ENCODE peak calls at places on chromosomes 12 and 14, in six cellular contexts. F is uterus, Z is tibial nerve, W is aorta, H is IMR-90, T is PC-3. Y is an unnamed sample. For H3K27me3, the result is how much of the 10 kb centered on the place peaks cover.

GRCh38 chr12:70645494-70646317 is 8.5 kb upstream of the PTPRB start:
- DNase-seq in F (no peak), Z (no peak), T (peak), W (peak), H (peak), Y (no peak)

GRCh38 chr14:101962503-101962874 is 1.9 kb upstream of the DYNC1H1 start:
- DNase-seq in Z (peak), W (no peak), F (peak), T (peak), H (peak), Y (no peak)

GRCh38 chr14:35932659-35933159 is 106.6 kb downstream of the BRMS1L start:
- DNase-seq in Z (no peak), W (no peak), F (no peak), T (peak), H (no peak), Y (no peak)

GRCh38 chr14:38409081-38409705 is 153.3 kb upstream of the CLEC14A start:
- DNase-seq in W (no peak), T (no peak), Z (no peak), F (no peak), H (peak), Y (no peak)

GRCh38 chr14:29222671-29223268 is 456.2 kb downstream of the FOXG1 start:
- DNase-seq in Z (no peak), F (no peak), H (peak), W (no peak), T (peak), Y (no peak)

GRCh38 chr12:96044017-96044985 is 8.9 kb upstream of the LTA4H start:
- DNase-seq in W (no peak), Z (no peak), H (peak), T (peak), F (no peak), Y (no peak)

GRCh38 chr12:48972213-48973021 is 882 bp upstream of the WNT10B start:
- DNase-seq in H (peak), T (no peak), Z (no peak), F (no peak), W (no peak), Y (no peak)

GRCh38 chr12:70779250-70779649 is 141.3 kb downstream of the PTPRR start:
- DNase-seq in W (no peak), T (no peak), Z (no peak), F (no peak), H (no peak), Y (no peak)

GRCh38 chr12:89417246-89417977 is 65.1 kb upstream of the DUSP6 start:
- DNase-seq in W (no peak), F (no peak), T (peak), Z (no peak), H (peak), Y (no peak)

GRCh38 chr12:48814313-48815280 is 3.7 kb upstream of the CACNB3 start:
- DNase-seq in T (peak), W (peak), Z (peak), F (peak), H (peak), Y (peak)

GRCh38 chr12:12719496-12719895 is 2.3 kb downstream of the CDKN1B start:
- DNase-seq in T (peak), Z (no peak), W (no peak), H (no peak), F (no peak), Y (no peak)

DNA sequence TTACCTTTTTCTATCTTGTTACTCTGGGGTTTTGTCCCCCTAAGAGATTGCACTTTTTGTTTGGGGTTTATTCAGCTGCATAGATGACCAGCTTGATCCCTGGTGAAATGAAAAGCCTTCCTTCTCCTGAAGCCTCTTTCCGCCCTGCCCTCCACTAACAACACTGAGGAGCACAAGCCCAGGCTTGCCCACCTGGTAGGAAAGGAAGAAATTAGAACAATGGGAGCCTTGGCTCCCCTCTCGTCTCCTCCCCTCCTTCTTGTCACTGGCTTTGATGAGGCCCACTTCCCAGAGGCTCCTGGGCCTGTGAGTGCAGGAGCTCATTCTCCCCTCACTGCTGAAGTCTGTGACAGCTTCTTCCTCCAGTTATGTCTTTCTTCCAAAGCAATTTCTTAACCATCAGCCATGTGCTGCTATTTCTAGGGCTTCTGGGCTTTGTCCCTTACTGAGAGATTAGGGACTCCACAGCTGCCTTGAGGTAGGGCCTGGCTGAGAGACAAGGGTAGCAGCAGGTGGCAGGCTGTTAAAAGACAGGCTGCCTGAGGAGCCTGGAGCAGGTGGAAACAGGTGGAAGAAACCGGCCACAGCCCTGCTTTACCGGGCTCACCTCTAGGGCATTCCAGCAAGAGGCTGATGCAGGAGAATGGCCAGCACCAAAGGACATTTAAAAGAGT is 53.7 kb upstream of the SRSF5 start:
- DNase-seq in F (no peak), T (no peak), Z (no peak), H (no peak), W (no peak), Y (no peak)
- H3K4me3 ChIP-seq in F (no peak), T (no peak), Z (no peak), H (no peak), W (no peak), Y (no peak)

GRCh38 chr14:105477659-105478623 is 3.3 kb downstream of the CRIP2 start:
- DNase-seq in Z (no peak), H (no peak), T (no peak), W (no peak), F (no peak), Y (peak)
- H3K27me3 ChIP-seq in Z (under half), H (under half), T (under half), W (under half), F (under half), Y (under half)

DNA sequence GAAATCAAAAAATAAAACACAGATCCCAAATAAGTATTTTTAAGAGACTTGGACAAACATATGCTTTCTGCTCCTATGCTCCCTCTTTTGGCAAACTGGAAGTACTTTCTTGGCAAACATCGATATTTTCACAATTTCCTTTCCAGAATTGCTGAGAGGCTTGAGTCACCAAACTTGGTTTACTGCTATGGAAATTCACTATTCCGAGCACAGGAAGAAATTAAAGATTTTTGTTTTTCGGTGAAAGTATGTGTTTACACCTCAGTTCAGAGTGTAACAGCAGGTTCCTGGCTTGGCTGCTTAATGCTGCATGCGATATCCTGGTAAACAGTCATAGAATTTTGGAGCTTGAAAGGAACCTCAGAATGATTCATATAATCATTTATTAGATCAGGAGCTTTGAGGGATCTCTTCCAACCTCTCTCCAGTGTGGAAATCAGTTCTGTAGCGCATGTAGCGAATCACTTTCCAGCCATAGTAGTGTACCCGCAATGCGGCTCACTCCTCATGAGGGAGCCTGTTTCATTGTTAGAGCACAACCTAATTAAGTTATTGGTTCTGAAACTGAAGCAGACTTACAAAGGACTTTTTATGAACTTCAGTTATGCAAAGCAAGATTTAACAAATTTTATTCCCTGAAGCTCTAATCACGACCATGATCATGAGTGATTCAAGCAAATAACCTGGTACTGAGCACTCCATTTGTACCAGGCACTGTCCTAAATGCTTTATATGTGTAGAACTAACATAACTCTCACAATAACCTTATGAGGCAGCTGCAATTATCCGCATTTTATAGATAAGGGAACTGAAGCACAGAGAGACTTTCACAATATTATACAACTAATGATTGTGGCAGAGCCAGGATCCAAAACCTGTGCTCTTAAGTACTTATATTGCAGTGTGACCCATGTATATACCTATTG is 56.4 kb upstream of the ATP2A2 start:
- DNase-seq in T (peak), H (peak), W (no peak), F (peak), Z (peak), Y (no peak)
- H3K4me3 ChIP-seq in T (peak), H (peak), W (peak), F (no peak), Z (no peak), Y (no peak)

DNA sequence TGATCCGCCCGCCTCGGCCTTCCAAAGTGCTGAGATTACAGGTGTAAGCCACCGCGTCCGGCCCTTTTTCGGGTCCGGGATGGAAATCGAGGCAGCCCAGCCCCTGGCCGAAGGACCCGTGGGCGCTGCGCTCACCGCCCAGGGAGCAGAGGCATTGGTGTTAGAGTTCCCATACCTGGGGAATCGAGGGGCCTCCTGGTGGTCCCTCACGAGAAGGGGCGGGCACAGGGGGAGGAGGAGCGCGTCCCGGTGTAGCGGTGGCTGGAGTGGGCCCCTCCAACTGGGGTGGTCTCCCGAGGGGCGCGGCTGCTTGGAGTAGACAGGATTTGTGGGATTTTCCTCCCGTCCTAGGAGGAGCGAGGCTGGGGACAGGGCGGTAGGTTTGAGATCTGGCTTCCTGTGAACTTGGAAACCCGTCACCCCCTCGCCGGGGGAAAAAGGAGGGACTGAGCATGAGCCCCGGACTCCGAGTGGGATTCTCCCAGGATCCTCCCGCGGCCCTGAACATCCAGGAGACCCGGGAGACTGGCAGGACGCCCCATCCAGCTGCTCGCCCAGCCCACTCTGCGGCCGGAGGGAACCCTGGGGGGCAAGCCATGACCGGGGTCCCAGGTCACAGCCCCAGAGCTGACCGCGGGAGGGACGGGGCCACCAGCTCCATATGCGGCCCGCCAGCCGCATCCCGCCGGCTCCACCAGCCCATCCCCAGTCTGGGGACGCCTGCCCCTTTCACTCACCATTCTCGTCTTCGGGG is 70.9 kb downstream of the ASCL4 start:
- DNase-seq in W (no peak), Z (no peak), H (no peak), T (no peak), F (no peak), Y (no peak)
- H3K27me3 ChIP-seq in W (under half), Z (half or more), H (under half), T (half or more), F (under half), Y (under half)

GRCh38 chr12:29634057-29634456 is 136.6 kb upstream of the OVCH1 start:
- DNase-seq in W (no peak), Z (no peak), H (peak), F (no peak), T (no peak), Y (no peak)
- H3K4me3 ChIP-seq in W (no peak), Z (no peak), H (no peak), F (no peak), T (no peak), Y (no peak)

GRCh38 chr12:85277900-85278597 is 2.0 kb upstream of the ALX1 start:
- DNase-seq in W (peak), F (no peak), H (no peak), T (no peak), Z (no peak), Y (no peak)

GRCh38 chr12:85280138-85280983 is at the start of gene ALX1:
- DNase-seq in H (peak), T (no peak), W (peak), Z (no peak), F (peak), Y (no peak)

GRCh38 chr12:85280984-85281946 is 1.2 kb downstream of the ALX1 start:
- DNase-seq in T (no peak), Z (no peak), F (no peak), W (no peak), H (no peak), Y (no peak)

GRCh38 chr12:85278598-85279448 is 1.2 kb upstream of the ALX1 start:
- DNase-seq in W (peak), H (no peak), F (no peak), T (no peak), Z (no peak), Y (no peak)

GRCh38 chr12:85279449-85280137 is 427 bp upstream of the ALX1 start:
- DNase-seq in W (peak), H (no peak), T (no peak), F (peak), Z (no peak), Y (no peak)
- H3K27me3 ChIP-seq in W (under half), H (under half), T (under half), F (under half), Z (half or more), Y (under half)

DNA sequence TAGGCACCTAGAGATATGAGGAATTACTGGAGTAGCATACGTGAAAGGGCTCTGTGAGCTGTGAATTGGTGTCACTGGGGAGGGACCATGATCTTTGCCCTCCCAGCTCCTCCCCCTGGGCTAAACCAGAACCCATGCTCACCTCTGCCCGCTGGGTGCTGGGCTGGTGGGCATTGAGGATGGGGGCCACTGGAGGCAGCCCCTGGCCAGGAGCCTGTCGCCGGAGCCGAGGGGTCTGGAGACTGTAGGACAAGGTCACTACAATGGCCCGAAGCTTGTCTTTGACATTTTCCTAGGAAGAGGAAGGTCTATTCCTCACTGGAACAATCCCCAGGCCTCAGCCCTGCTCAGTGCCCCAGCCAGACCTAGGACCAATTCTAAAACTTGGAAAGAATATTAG is 11.6 kb downstream of the ITGA7 start:
- DNase-seq in T (no peak), Z (no peak), F (peak), W (peak), H (no peak), Y (no peak)
- H3K4me3 ChIP-seq in T (no peak), Z (no peak), F (no peak), W (no peak), H (no peak), Y (no peak)

GRCh38 chr12:78037707-78038106 is 207.0 kb downstream of the NAV3 start:
- DNase-seq in F (no peak), W (no peak), H (no peak), T (no peak), Z (no peak), Y (no peak)

GRCh38 chr12:78038541-78038940 is 207.8 kb downstream of the NAV3 start:
- DNase-seq in Z (no peak), H (no peak), F (no peak), T (no peak), W (no peak), Y (no peak)

GRCh38 chr12:78036889-78037288 is 206.2 kb downstream of the NAV3 start:
- DNase-seq in Z (no peak), F (no peak), W (no peak), T (no peak), H (no peak), Y (no peak)

GRCh38 chr12:78040111-78040510 is 209.4 kb downstream of the NAV3 start:
- DNase-seq in T (no peak), Z (no peak), H (no peak), W (no peak), F (no peak), Y (no peak)

DNA sequence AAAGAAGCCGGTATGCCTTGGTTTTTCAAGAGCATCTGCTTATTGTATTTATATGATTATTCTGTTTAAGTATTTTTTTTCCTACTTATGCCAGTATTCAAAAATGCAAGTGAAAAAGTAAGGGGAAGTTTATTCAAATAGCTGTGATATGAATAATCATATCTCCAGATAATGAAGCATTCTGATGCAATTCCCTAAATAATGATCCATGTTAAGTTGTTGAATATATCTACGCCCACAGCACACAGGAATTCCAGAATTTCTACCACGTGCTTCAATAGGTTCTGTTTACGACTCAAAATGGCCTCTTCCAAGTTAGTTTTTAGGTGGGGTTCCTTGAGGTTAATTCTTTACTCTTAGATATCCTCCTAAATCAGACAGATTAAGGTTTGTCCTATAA is 208.3 kb downstream of the NAV3 start:
- DNase-seq in T (no peak), H (peak), F (no peak), Z (no peak), W (no peak), Y (no peak)
- H3K27me3 ChIP-seq in T (under half), H (under half), F (under half), Z (under half), W (under half), Y (under half)

GRCh38 chr12:106585237-106585834 is 2.5 kb downstream of the RFX4 start:
- DNase-seq in H (no peak), T (no peak), W (no peak), Z (no peak), F (no peak), Y (no peak)

GRCh38 chr12:106586535-106586802 is 3.7 kb downstream of the RFX4 start:
- DNase-seq in H (no peak), F (no peak), W (no peak), T (no peak), Z (no peak), Y (no peak)

GRCh38 chr12:106586803-106587684 is 4.2 kb downstream of the RFX4 start:
- DNase-seq in F (no peak), W (no peak), Z (no peak), T (no peak), H (no peak), Y (no peak)

GRCh38 chr12:106584104-106585064 is 1.6 kb downstream of the RFX4 start:
- DNase-seq in Z (no peak), F (no peak), W (no peak), H (no peak), T (no peak), Y (no peak)

DNA sequence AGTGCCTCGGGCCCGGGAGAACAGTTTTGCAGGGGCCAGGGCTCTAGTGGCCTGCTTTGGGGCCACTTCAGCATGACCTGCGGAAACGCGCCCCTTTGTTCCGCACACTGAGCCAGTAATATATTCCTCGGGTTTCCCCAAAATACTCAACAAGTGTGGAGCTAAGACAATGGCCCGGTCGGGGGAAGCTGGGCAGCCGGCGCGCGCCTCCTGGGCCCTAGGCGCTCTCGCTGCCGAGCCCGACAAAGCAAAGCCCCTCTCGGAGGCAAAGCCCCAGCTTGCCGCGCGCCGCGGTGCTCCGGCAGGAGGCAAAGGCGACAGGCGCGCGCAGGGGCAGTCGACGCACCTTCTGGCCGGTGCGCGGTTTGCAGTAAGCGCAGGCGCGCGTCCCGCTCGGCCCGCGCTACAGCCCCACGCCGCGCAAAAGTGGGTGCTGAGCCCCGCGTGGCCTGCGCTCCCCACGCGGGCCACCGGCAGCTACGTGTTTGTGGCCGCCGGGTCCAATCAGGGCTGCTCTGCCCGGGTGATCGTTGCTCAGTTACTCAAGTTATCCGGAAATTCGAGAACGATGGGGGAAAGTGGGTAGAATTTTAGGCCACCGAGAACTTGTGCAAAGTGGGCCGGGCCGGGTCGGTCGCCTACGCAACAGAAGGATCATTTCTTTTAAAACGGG is 3.2 kb downstream of the RFX4 start:
- DNase-seq in W (no peak), T (no peak), H (no peak), F (no peak), Z (no peak), Y (no peak)
- H3K4me3 ChIP-seq in W (no peak), T (no peak), H (no peak), F (no peak), Z (peak), Y (no peak)

Y was measured in CD8-positive, alpha-beta memory T cell.